ENCODE peak calls at places on chromosomes 12 and 14, in six cellular contexts. Q is CD8-positive, alpha-beta memory T cell; H is tibial artery; R is stomach; B is upper lobe of right lung; D is cardiac muscle cell. N is an unnamed sample. For H3K4me1 and H3K36me3, the result is how much of the 10 kb centered on the place peaks cover.

GRCh38 chr12:53567961-53568360 is 58.2 kb downstream of the ATF7 start:
- DNase-seq in H (no peak), B (no peak), R (no peak), D (no peak), Q (no peak), N (no peak)

GRCh38 chr14:31133133-31133532 is 74.5 kb downstream of the HECTD1 start:
- DNase-seq in Q (no peak), H (no peak), B (no peak), R (no peak), D (no peak), N (no peak)

GRCh38 chr14:24837280-24838046 is 203.5 kb upstream of the GZMB start:
- DNase-seq in D (no peak), R (no peak), B (no peak), H (no peak), Q (no peak), N (no peak)

GRCh38 chr14:86799244-86799647 is 1193.7 kb downstream of the GALC start:
- DNase-seq in R (no peak), Q (no peak), D (no peak), H (no peak), B (no peak), N (no peak)

GRCh38 chr12:121839993-121840761 is 18.5 kb downstream of the HPD start:
- DNase-seq in Q (no peak), H (no peak), B (no peak), D (no peak), R (no peak), N (no peak)

GRCh38 chr14:80567905-80568512 is 356.7 kb upstream of the DIO2 start:
- DNase-seq in B (no peak), Q (no peak), H (no peak), D (no peak), R (no peak), N (no peak)

GRCh38 chr14:65637780-65638179 is 225.2 kb downstream of the FUT8 start:
- DNase-seq in Q (no peak), H (no peak), R (no peak), D (no peak), B (no peak), N (no peak)

GRCh38 chr12:106585862-106586534 is 3.2 kb downstream of the RFX4 start:
- DNase-seq in R (no peak), B (no peak), H (no peak), D (peak), Q (no peak), N (no peak)

GRCh38 chr14:60602312-60602711 is 47.0 kb downstream of the SIX1 start:
- DNase-seq in R (no peak), H (no peak), B (no peak), D (no peak), Q (no peak), N (no peak)

GRCh38 chr14:69696633-69697557 is 70.0 kb upstream of the SRSF5 start:
- DNase-seq in R (no peak), H (no peak), Q (no peak), D (no peak), B (no peak), N (no peak)

GRCh38 chr14:95095991-95096390 is 61.3 kb downstream of the DICER1 start:
- DNase-seq in H (no peak), Q (no peak), D (peak), R (no peak), B (no peak), N (no peak)

GRCh38 chr12:23282701-23283100 is 657.7 kb downstream of the ETNK1 start:
- DNase-seq in H (no peak), B (no peak), Q (no peak), R (no peak), D (no peak), N (no peak)

GRCh38 chr12:75837700-75838099 is 193.9 kb downstream of the PHLDA1 start:
- DNase-seq in Q (no peak), B (no peak), D (no peak), R (no peak), H (no peak), N (no peak)

GRCh38 chr12:12585115-12585862 is 22.6 kb upstream of the DUSP16 start:
- DNase-seq in D (no peak), R (no peak), B (no peak), Q (no peak), H (no peak), N (no peak)

GRCh38 chr12:24754690-24755638 is 193.9 kb downstream of the BCAT1 start:
- DNase-seq in B (no peak), H (no peak), Q (no peak), R (no peak), D (no peak), N (peak)

GRCh38 chr14:93075891-93076290 is 39.8 kb downstream of the ITPK1 start:
- DNase-seq in R (no peak), Q (no peak), D (no peak), B (no peak), H (no peak), N (no peak)

GRCh38 chr12:127398026-127398715 is 868.8 kb upstream of the TMEM132C start:
- DNase-seq in D (no peak), B (no peak), H (no peak), R (no peak), Q (no peak), N (no peak)

GRCh38 chr12:28899951-28900350 is 249.1 kb upstream of the FAR2 start:
- DNase-seq in Q (no peak), H (no peak), R (no peak), D (no peak), B (no peak), N (no peak)

GRCh38 chr12:132647858-132648257 is 29.3 kb downstream of the P2RX2 start:
- DNase-seq in B (no peak), H (no peak), R (no peak), Q (no peak), D (no peak), N (no peak)

GRCh38 chr12:12946686-12947355 is 5.1 kb downstream of the GPRC5D start:
- DNase-seq in H (no peak), Q (no peak), R (no peak), D (no peak), B (no peak), N (no peak)

GRCh38 chr12:54404061-54405004 is 14.7 kb downstream of the ITGA5 start:
- DNase-seq in B (no peak), Q (peak), R (peak), H (no peak), D (peak), N (no peak)

GRCh38 chr12:38691164-38691563 is 214.2 kb downstream of the CPNE8 start:
- DNase-seq in D (no peak), R (no peak), H (no peak), B (no peak), Q (no peak), N (no peak)

GRCh38 chr14:38762845-38763244 is 340.2 kb downstream of the SEC23A start:
- DNase-seq in B (no peak), H (no peak), R (no peak), Q (no peak), D (no peak), N (no peak)

GRCh38 chr12:27272375-27273028 is 28.4 kb downstream of the STK38L start:
- DNase-seq in Q (no peak), D (peak), H (no peak), B (no peak), R (no peak), N (no peak)

GRCh38 chr12:63909746-63910145 is 65.2 kb downstream of the SRGAP1 start:
- DNase-seq in R (no peak), D (no peak), B (no peak), H (no peak), Q (no peak), N (no peak)

GRCh38 chr12:122732170-122732569 is 1.5 kb upstream of the HCAR1 start:
- DNase-seq in D (no peak), R (no peak), Q (no peak), H (peak), B (no peak), N (no peak)

GRCh38 chr12:29427964-29428363 is 47.0 kb upstream of the ERGIC2 start:
- DNase-seq in R (no peak), H (no peak), B (no peak), D (no peak), Q (no peak), N (no peak)

GRCh38 chr12:113868365-113868764 is 97.8 kb downstream of the RBM19 start:
- DNase-seq in R (no peak), H (no peak), D (no peak), Q (no peak), B (no peak), N (no peak)

GRCh38 chr12:40464121-40464520 is 228.1 kb upstream of the CNTN1 start:
- DNase-seq in D (no peak), H (no peak), B (no peak), Q (no peak), R (no peak), N (no peak)

GRCh38 chr12:79454338-79454777 is 236.4 kb downstream of the PAWR start:
- DNase-seq in H (no peak), B (no peak), Q (no peak), R (no peak), D (no peak), N (no peak)

GRCh38 chr12:99984271-99985128 is at the start of gene ANKS1B:
- DNase-seq in R (peak), B (peak), H (peak), D (peak), Q (no peak), N (peak)

GRCh38 chr12:69556383-69556782 is 28.9 kb upstream of the CCT2 start:
- DNase-seq in Q (no peak), H (no peak), B (no peak), D (no peak), R (no peak), N (no peak)

GRCh38 chr14:94544726-94545125 is 16.5 kb upstream of the SERPINA4 start:
- DNase-seq in Q (no peak), H (no peak), B (no peak), D (no peak), R (no peak), N (no peak)

GRCh38 chr14:102731871-102732800 is 45.1 kb upstream of the TRAF3 start:
- DNase-seq in Q (no peak), H (peak), D (no peak), R (no peak), B (peak), N (no peak)

GRCh38 chr14:20262642-20263128 is 23.6 kb downstream of the OR11H4 start:
- DNase-seq in H (no peak), R (no peak), D (no peak), Q (no peak), B (no peak), N (no peak)

GRCh38 chr14:69441948-69442347 is 42.6 kb upstream of the PLEKHD1 start:
- DNase-seq in R (no peak), H (no peak), Q (no peak), B (no peak), D (no peak), N (no peak)

GRCh38 chr12:82687020-82687951 is 580 bp downstream of the TMTC2 start:
- DNase-seq in R (peak), B (peak), H (no peak), D (peak), Q (peak), N (peak)

GRCh38 chr12:77644915-77645605 is 185.6 kb upstream of the NAV3 start:
- DNase-seq in R (no peak), D (no peak), B (no peak), Q (no peak), H (no peak), N (no peak)

GRCh38 chr12:132404956-132405741 is 75.8 kb upstream of the GALNT9 start:
- DNase-seq in Q (no peak), R (no peak), H (no peak), D (no peak), B (no peak), N (no peak)

GRCh38 chr14:74594021-74594420 is 18.0 kb downstream of the LTBP2 start:
- DNase-seq in R (no peak), Q (no peak), B (no peak), D (no peak), H (no peak), N (no peak)
- H3K4me1 ChIP-seq in R (under half), Q (under half), B (half or more), D (half or more), H (half or more), N (under half)

GRCh38 chr14:34583525-34583924 is 44.0 kb upstream of the EAPP start:
- DNase-seq in B (no peak), Q (no peak), H (no peak), R (peak), D (no peak), N (no peak)
- H3K36me3 ChIP-seq in B (half or more), Q (under half), H (half or more), R (half or more), D (under half), N (under half)

GRCh38 chr14:100641274-100641860 is 54.1 kb upstream of the BEGAIN start:
- DNase-seq in H (no peak), Q (no peak), R (no peak), D (no peak), B (no peak), N (no peak)

GRCh38 chr14:100644383-100644782 is 57.2 kb upstream of the BEGAIN start:
- DNase-seq in B (no peak), D (no peak), H (no peak), Q (no peak), R (no peak), N (no peak)

GRCh38 chr14:100639280-100639679 is 52.1 kb upstream of the BEGAIN start:
- DNase-seq in D (no peak), R (no peak), B (no peak), Q (no peak), H (no peak), N (no peak)

GRCh38 chr14:100638211-100638855 is 51.1 kb upstream of the BEGAIN start:
- DNase-seq in D (no peak), Q (no peak), H (no peak), R (no peak), B (no peak), N (peak)

GRCh38 chr14:100640481-100641273 is 53.5 kb upstream of the BEGAIN start:
- DNase-seq in H (no peak), B (no peak), D (no peak), Q (peak), R (peak), N (no peak)
- H3K4me1 ChIP-seq in H (under half), B (under half), D (under half), Q (half or more), R (under half), N (under half)

DNA sequence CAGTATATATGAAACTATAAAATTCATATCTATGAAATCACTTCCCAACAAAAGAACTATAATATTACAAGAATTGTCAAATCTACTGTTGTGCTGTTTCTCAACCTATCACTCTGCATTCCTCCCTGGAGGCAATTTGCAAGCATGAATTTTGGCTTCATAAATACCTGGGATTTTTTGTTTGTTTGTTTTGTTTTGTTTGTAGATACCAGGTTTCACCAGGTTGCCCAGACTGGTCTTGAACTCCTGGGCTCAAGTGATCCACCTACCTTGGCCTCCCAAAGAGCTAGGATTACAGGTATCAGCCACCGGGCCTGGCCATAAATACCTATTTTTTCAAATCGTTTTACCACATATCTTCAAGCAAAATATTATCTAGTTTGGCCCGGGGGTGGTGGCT is 38.7 kb downstream of the SGPP1 start:
- DNase-seq in D (no peak), Q (no peak), B (no peak), H (no peak), R (no peak), N (no peak)
- H3K36me3 ChIP-seq in D (under half), Q (under half), B (under half), H (under half), R (under half), N (under half)

DNA sequence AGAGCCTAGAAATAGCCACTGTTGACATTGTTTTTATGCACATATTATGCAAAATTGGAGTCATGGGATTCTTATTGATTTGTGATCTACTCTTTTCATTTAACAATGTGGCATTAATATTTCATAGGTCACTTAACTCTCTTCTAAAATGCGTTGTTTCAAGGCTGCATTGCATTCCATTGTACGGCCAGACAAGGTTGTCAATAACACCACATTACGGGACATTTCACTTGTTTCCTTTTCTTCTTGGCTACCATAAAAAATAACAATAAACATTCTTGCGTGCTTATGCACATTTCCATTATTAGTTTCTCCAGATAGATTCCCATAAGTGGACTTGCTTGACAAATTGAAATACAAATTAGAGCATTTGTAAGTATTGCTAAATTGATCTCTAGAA is 120.8 kb upstream of the TMCC3 start:
- DNase-seq in H (no peak), Q (no peak), B (no peak), R (no peak), D (no peak), N (no peak)
- H3K4me1 ChIP-seq in H (under half), Q (under half), B (under half), R (under half), D (under half), N (under half)

GRCh38 chr12:3945671-3946070 is 72.5 kb upstream of the PARP11 start:
- DNase-seq in B (no peak), Q (no peak), D (no peak), H (no peak), R (no peak), N (no peak)

GRCh38 chr12:3947781-3948180 is 74.6 kb upstream of the PARP11 start:
- DNase-seq in Q (no peak), H (no peak), D (no peak), R (no peak), B (no peak), N (no peak)

GRCh38 chr12:3950714-3951320 is 77.6 kb upstream of the PARP11 start:
- DNase-seq in B (no peak), H (no peak), Q (no peak), D (no peak), R (no peak), N (no peak)

DNA sequence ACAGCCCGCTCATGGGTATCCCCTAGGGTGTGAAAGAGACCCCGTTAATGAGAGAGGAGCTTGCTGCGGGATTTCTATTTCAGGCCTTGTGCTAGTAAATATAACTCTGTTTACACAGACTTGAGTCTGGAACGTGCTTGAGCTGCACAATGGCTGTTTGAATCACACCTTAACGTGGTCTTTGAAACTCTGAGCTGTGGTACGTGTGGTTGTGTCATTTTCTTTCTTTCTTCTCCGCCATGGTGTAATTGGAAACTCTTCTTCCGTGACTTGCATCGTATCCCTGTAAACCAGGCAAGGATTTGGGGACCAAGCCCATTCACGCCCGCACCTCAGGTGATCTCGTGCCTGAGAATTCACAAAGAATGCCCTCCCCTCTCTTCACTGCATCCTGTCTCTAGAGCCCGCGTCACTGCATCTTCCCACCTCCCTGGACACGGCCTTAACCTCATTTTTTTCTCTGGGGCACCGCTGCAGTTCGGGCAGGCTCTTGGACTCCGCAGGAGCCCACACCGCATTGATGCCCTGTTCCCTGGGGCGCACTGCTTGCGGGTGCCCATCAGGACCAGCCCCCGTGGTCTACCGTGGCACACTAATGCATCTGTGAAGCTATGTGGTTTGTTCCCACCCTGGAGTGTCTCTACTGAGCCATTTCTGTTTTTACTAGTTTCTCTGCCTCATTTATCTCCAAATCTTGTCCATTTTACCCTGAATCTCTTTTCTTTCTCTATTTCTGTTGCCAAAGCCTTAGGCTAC is 78.4 kb upstream of the PARP11 start:
- DNase-seq in Q (no peak), R (no peak), B (no peak), H (no peak), D (no peak), N (no peak)
- H3K36me3 ChIP-seq in Q (under half), R (under half), B (under half), H (under half), D (under half), N (under half)

GRCh38 chr14:99597911-99598600 is 6.0 kb downstream of the CCDC85C start:
- DNase-seq in Q (no peak), D (no peak), H (no peak), B (no peak), R (no peak), N (no peak)

GRCh38 chr14:99599440-99599839 is 4.6 kb downstream of the CCDC85C start:
- DNase-seq in Q (no peak), R (no peak), D (no peak), B (no peak), H (no peak), N (no peak)

GRCh38 chr14:99596772-99597171 is 7.2 kb downstream of the CCDC85C start:
- DNase-seq in Q (no peak), H (no peak), R (no peak), B (no peak), D (no peak), N (no peak)

GRCh38 chr14:99600232-99600888 is 3.6 kb downstream of the CCDC85C start:
- DNase-seq in H (no peak), R (no peak), D (no peak), Q (no peak), B (no peak), N (no peak)

DNA sequence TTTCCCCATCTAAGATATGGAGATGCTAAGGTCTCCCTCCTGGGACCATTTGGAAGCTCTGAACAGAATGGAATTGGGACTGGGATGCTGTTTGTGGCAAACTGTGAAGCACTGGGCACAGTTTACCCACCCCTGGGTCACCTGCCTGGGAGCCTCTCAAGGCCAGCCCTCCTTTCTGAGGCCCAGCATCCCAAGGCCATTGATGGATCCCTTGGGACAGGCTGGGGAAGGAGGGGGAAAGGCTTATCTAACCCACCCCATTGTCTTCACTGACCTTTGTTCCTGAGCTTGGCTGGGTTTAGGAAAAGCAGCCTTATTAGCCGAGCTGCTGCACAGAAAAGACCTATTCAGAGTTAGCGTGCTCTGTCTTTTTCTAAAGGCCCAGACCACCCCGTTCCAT is 5.2 kb downstream of the CCDC85C start:
- DNase-seq in Q (no peak), D (no peak), R (no peak), H (no peak), B (no peak), N (no peak)
- H3K4me1 ChIP-seq in Q (under half), D (under half), R (half or more), H (under half), B (half or more), N (half or more)

GRCh38 chr12:52075409-52075724 is 4.1 kb upstream of the SMIM41 start:
- DNase-seq in H (no peak), D (no peak), B (peak), Q (no peak), R (peak), N (no peak)
- H3K36me3 ChIP-seq in H (under half), D (under half), B (under half), Q (under half), R (half or more), N (under half)

GRCh38 chr12:62346817-62347216 is 86.6 kb downstream of the USP15 start:
- DNase-seq in R (no peak), Q (no peak), B (no peak), H (no peak), D (no peak), N (no peak)
- H3K4me1 ChIP-seq in R (under half), Q (under half), B (under half), H (under half), D (under half), N (under half)